ENCODE peak calls at places on chromosome 3, in eight cellular contexts. F is CD8-positive, alpha-beta memory T cell; N is prostate gland; O is psoas muscle; V is H1; G is uterus; A is heart left ventricle; B is HCT116. Y is an unnamed sample. For H3K36me3, the result is how much of the 10 kb centered on the place peaks cover.

GRCh38 chr3:176919836-176920760 is 277.2 kb downstream of the TBL1XR1 start:
- DNase-seq in N (no peak), O (no peak), F (no peak), V (no peak), A (no peak), G (no peak), B (no peak), Y (peak)

GRCh38 chr3:174122411-174122810 is 724.9 kb downstream of the NLGN1 start:
- DNase-seq in O (no peak), F (no peak), B (no peak), G (no peak), N (no peak), V (no peak), A (no peak), Y (no peak)

GRCh38 chr3:150613034-150613433 is 9.9 kb downstream of the SELENOT start:
- DNase-seq in F (no peak), G (no peak), V (no peak), N (no peak), O (no peak), B (no peak), A (no peak), Y (no peak)

GRCh38 chr3:112393360-112393728 is 60.4 kb downstream of the CD200 start:
- DNase-seq in N (no peak), B (no peak), A (no peak), G (no peak), V (no peak), F (no peak), O (no peak), Y (no peak)

GRCh38 chr3:172040078-172040975 is 949 bp downstream of the FNDC3B start:
- DNase-seq in N (peak), V (peak), B (peak), A (peak), F (peak), G (peak), O (peak), Y (no peak)

GRCh38 chr3:15815696-15816095 is 17.9 kb upstream of the ANKRD28 start:
- DNase-seq in A (no peak), O (no peak), B (peak), F (peak), V (no peak), G (no peak), N (no peak), Y (no peak)

GRCh38 chr3:183260167-183260904 is 7.3 kb downstream of the B3GNT5 start:
- DNase-seq in N (no peak), A (no peak), G (no peak), V (no peak), F (no peak), B (no peak), O (no peak), Y (no peak)

GRCh38 chr3:51955175-51955892 is at the start of gene GPR62:
- DNase-seq in O (no peak), A (peak), B (no peak), N (no peak), F (no peak), G (no peak), V (no peak), Y (no peak)

GRCh38 chr3:98770261-98771039 is 7.3 kb downstream of the ST3GAL6 start:
- DNase-seq in N (no peak), O (peak), G (no peak), V (no peak), B (no peak), A (no peak), F (peak), Y (no peak)

GRCh38 chr3:105022813-105023212 is 343.9 kb upstream of the ALCAM start:
- DNase-seq in B (no peak), O (no peak), A (no peak), F (no peak), N (no peak), V (no peak), G (no peak), Y (no peak)

GRCh38 chr3:155065537-155065936 is 14.6 kb upstream of the MME start:
- DNase-seq in A (no peak), V (no peak), O (peak), F (no peak), B (no peak), N (no peak), G (no peak), Y (peak)

GRCh38 chr3:73572371-73572770 is 52.4 kb downstream of the PDZRN3 start:
- DNase-seq in A (no peak), N (peak), V (no peak), F (no peak), O (no peak), G (no peak), B (no peak), Y (no peak)

GRCh38 chr3:41684802-41685740 is 276.8 kb downstream of the ULK4 start:
- DNase-seq in V (no peak), F (no peak), A (no peak), N (no peak), G (no peak), B (no peak), O (no peak), Y (peak)

GRCh38 chr3:126501736-126502135 is 15.8 kb downstream of the UROC1 start:
- DNase-seq in N (no peak), F (no peak), G (no peak), V (no peak), O (no peak), A (no peak), B (no peak), Y (no peak)

GRCh38 chr3:42403737-42404136 is 6.7 kb downstream of the LYZL4 start:
- DNase-seq in V (no peak), A (no peak), B (no peak), F (no peak), N (no peak), G (no peak), O (no peak), Y (no peak)

GRCh38 chr3:182671942-182672341 is 121.4 kb upstream of the ATP11B start:
- DNase-seq in V (no peak), F (no peak), B (no peak), A (no peak), G (no peak), O (no peak), N (no peak), Y (no peak)

GRCh38 chr3:6921041-6921440 is 60.1 kb downstream of the GRM7 start:
- DNase-seq in O (no peak), B (no peak), V (no peak), G (no peak), N (peak), A (no peak), F (no peak), Y (no peak)

GRCh38 chr3:8767667-8768363 is 1.6 kb downstream of the OXTR start:
- DNase-seq in G (no peak), O (no peak), V (peak), F (no peak), N (peak), B (no peak), A (no peak), Y (no peak)

GRCh38 chr3:127073931-127074820 is 91.3 kb downstream of the PLXNA1 start:
- DNase-seq in V (no peak), G (no peak), B (no peak), O (peak), F (no peak), A (peak), N (no peak), Y (peak)

GRCh38 chr3:171506743-171507319 is 46.6 kb upstream of the TNIK start:
- DNase-seq in F (no peak), B (no peak), O (no peak), V (no peak), N (no peak), A (no peak), G (no peak), Y (no peak)

GRCh38 chr3:113409676-113410075 is 31.6 kb downstream of the CFAP44 start:
- DNase-seq in O (no peak), F (no peak), B (no peak), A (no peak), G (no peak), V (no peak), N (no peak), Y (no peak)

GRCh38 chr3:61734980-61735731 is 173.8 kb downstream of the PTPRG start:
- DNase-seq in V (no peak), F (no peak), A (no peak), G (no peak), O (no peak), N (no peak), B (no peak), Y (no peak)

DNA sequence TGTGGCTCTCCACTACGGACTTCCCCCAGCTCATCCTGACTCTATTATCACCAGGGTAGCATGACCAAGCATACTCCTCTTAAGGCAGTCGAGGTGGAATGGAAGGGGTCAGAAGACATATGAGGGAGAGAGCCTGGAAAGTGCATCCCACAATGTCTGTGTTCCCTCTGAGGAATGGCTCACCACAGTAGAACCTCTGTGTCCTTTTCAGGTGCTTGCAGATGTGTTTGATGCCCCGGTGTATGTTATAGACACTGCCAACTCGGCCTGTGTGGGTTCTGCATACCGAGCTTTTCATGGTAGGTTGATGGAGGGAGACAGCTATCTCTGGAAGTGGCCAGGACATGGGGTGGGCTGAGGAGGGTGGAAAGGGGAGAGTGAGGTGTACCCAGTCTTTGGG is 50.3 kb downstream of the XYLB start:
- DNase-seq in N (no peak), A (no peak), F (no peak), O (no peak), V (peak), G (no peak), B (no peak), Y (no peak)
- H3K36me3 ChIP-seq in N (under half), A (under half), F (under half), O (under half), V (under half), G (under half), B (under half), Y (under half)

DNA sequence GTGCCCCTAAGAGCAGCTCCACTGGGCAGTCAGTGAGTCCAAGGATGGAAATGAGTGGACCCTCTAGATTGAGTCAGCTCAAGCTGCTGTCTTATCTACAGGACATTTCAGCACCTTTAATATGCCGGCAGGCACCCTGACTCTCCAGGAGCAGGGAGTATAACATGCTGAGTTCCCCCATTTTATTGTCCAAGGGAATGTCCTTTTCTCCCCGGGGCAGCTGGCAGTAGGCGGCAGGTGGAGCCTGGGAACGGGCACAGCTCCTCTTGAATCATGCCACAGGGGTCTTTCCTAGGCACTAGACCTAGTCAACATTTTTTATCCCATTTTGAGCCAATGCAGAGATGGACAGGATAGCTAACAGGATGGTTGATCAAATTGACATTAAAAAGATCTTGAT is 14.8 kb downstream of the WNT7A start:
- DNase-seq in B (no peak), O (no peak), G (no peak), A (no peak), V (no peak), F (no peak), N (no peak), Y (no peak)
- H3K36me3 ChIP-seq in B (under half), O (under half), G (under half), A (under half), V (under half), F (under half), N (under half), Y (under half)

GRCh38 chr3:48628277-48629017 is 6.8 kb downstream of the SLC26A6 start:
- DNase-seq in B (no peak), G (no peak), F (no peak), N (no peak), A (no peak), V (no peak), O (no peak), Y (no peak)
- H3K36me3 ChIP-seq in B (under half), G (under half), F (under half), N (under half), A (under half), V (under half), O (under half), Y (under half)

DNA sequence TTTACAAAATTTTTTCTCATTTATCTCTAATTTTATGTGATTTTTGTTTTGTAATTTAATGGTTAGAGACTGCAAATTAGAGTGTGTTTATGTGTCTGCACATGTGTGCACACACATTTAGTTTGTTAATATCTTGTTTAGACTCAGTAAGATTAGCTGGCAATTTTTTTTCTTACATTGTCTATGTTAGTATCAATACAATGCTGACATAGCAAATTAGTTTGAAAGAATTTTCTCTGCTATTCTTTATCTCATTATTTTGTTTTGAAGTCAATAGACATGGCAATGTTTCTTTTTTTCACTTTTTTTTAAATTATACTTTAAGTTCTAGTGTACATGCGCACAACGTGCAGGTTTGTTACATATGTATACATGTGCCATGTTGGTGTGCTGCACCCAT is 1155.0 kb downstream of the ZPLD1 start:
- DNase-seq in N (no peak), A (no peak), B (no peak), V (no peak), O (no peak), F (no peak), G (no peak), Y (no peak)
- H3K36me3 ChIP-seq in N (under half), A (under half), B (under half), V (under half), O (under half), F (under half), G (under half), Y (under half)

DNA sequence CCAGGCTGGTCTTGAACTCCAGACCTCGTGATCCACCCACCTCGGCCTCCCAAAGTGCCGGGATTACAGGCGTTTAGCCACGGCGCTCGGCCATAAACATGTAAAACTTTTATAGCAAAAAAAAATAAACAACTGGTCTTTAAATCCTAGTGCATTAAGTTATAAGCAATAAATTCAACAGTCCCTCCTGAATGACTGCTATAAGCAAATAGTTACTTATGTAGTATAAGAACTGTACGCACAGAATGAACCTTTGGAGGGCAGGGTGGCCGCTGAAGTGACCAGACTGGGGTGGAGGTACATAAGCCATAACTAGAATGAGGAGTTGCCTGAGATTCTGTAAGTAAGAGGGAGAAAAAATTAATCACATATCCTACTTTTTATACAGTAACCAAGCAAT is 12.6 kb downstream of the CCDC14 start:
- DNase-seq in B (no peak), A (no peak), F (no peak), O (no peak), V (no peak), G (no peak), N (no peak), Y (no peak)
- H3K36me3 ChIP-seq in B (under half), A (under half), F (under half), O (under half), V (under half), G (under half), N (under half), Y (under half)

DNA sequence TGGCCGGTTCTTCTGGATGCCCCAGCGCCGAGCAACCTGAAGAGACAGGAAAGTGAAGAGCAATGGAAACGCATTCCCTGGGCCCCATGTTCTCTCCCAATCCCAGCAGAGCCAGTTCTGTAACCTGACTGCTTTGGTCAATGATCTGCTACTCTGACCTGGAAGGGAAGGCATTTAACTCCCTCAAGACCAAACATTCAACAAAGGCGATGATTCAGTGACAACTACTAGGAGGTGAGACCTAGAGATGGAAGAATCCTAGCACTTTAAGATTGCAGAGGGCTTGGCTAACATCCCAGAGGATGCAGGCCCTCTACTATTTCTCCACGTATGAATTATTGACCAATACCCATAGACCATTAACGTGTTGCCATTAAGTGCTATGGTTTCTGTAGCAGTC is 56.8 kb downstream of the ETV5 start:
- DNase-seq in F (no peak), V (no peak), G (no peak), B (no peak), N (no peak), A (no peak), O (no peak), Y (no peak)
- H3K36me3 ChIP-seq in F (under half), V (under half), G (under half), B (under half), N (under half), A (under half), O (under half), Y (under half)

GRCh38 chr3:170092907-170093306 is 55.1 kb downstream of the GPR160 start:
- DNase-seq in N (no peak), A (no peak), O (no peak), B (no peak), G (no peak), F (no peak), V (no peak), Y (no peak)

GRCh38 chr3:170100937-170101336 is 63.1 kb downstream of the GPR160 start:
- DNase-seq in F (no peak), G (no peak), N (no peak), V (no peak), A (no peak), O (no peak), B (no peak), Y (no peak)

GRCh38 chr3:170096342-170096741 is 58.5 kb downstream of the GPR160 start:
- DNase-seq in B (no peak), O (no peak), G (no peak), F (no peak), V (no peak), A (no peak), N (no peak), Y (no peak)

GRCh38 chr3:170098753-170099152 is 61.0 kb downstream of the GPR160 start:
- DNase-seq in G (no peak), N (no peak), O (no peak), B (no peak), A (no peak), F (no peak), V (no peak), Y (no peak)

DNA sequence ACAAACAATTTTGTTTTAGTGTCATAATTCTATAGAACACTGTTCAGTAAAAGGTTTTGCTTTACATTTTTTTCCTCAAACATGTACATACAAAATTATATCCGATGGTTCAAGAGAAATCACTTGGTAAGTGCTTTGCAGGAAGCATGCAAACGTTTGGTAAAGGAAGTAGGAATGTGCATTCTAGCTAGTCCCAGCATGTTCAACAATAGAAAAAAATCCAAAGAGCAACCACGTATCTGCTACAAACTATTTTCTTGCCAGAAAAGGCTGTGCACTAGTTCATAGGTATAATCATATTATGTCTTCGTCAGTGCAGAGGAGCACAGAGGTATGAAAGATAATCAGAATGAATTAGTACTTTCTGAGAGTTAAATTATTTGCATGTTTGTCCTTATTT is 58.0 kb downstream of the GPR160 start:
- DNase-seq in A (no peak), O (no peak), B (no peak), N (no peak), G (no peak), F (no peak), V (no peak), Y (no peak)
- H3K36me3 ChIP-seq in A (under half), O (under half), B (under half), N (under half), G (under half), F (under half), V (under half), Y (under half)

GRCh38 chr3:57160731-57161086 is 4.4 kb downstream of the IL17RD start:
- DNase-seq in N (no peak), A (no peak), F (no peak), B (no peak), V (no peak), G (no peak), O (no peak), Y (no peak)
- H3K36me3 ChIP-seq in N (under half), A (under half), F (under half), B (under half), V (under half), G (under half), O (under half), Y (under half)

GRCh38 chr3:10315771-10316344 is 5.1 kb downstream of the SEC13 start:
- DNase-seq in G (no peak), F (no peak), N (no peak), B (no peak), O (no peak), A (no peak), V (no peak), Y (no peak)
- H3K36me3 ChIP-seq in G (under half), F (half or more), N (under half), B (half or more), O (under half), A (under half), V (half or more), Y (under half)

DNA sequence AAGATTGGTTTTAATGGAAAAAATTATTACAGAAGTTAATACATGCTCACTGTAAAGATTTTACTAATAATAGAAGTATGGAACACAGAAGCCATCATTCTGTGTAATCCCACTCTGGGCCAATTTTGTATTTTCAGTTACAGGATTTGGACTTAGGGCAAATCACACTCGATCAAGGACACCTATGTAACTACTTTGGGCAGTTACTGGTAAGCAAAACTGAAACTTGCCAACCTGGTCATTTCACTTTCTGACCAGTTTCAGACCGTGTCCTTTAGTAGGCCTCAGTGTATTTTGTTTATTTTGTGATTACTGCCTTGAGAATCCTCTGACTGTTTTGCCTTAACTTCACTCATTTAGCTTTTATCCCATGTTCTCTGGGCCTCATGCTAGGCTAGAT is 10.6 kb upstream of the SCAANT1 start:
- DNase-seq in N (no peak), F (no peak), G (no peak), B (no peak), A (no peak), O (no peak), V (no peak), Y (no peak)
- H3K36me3 ChIP-seq in N (under half), F (under half), G (under half), B (under half), A (under half), O (under half), V (under half), Y (under half)

Y was measured in kidney epithelial cell.